ENCODE peak calls at places on chromosome 2, in ten cellular contexts. Y is MCF 10A; E is HCEC 1CT; F is activated CD4-positive, alpha-beta T cell treated with anti-CD3 and anti-CD28 coated beads, Interleukin-2, amount 50 U/mL, for 1 hour; C is activated gamma-delta T cell treated with Interleukin-2 at 50 U/mL for 16 hours; H is DND-41; K is NCI-H2029; X is putamen; V is stimulated activated naive CD8-positive, alpha-beta T cell treated with anti-CD3 and anti-CD28 coated beads, Interleukin-15, amount 100 ng/mL, for 72 hours; T is EL. L is an unnamed sample.

GRCh38 chr2:158501301-158501700 is 44.5 kb downstream of the PKP4 start:
- DNase-seq in C (no peak), H (no peak), Y (no peak), E (no peak), F (no peak), K (peak), X (peak), T (peak), V (no peak), L (no peak)

GRCh38 chr2:1855150-1855549 is 110.8 kb upstream of the PXDN start:
- DNase-seq in Y (no peak), H (no peak), C (no peak), T (no peak), E (no peak), V (no peak), F (no peak), X (peak), K (no peak), L (no peak)

GRCh38 chr2:128535928-128536327 is 217.3 kb upstream of the HS6ST1 start:
- DNase-seq in E (peak), C (no peak), V (no peak), T (peak), Y (peak), H (no peak), F (no peak), X (no peak), K (no peak), L (peak)

GRCh38 chr2:96527052-96527964 is 9.2 kb upstream of the ARID5A start:
- DNase-seq in F (peak), C (peak), K (no peak), E (no peak), Y (no peak), V (peak), X (no peak), H (peak), T (peak), L (no peak)

GRCh38 chr2:180893752-180894151 is 86.7 kb upstream of the UBE2E3 start:
- DNase-seq in V (no peak), T (no peak), K (no peak), E (no peak), F (no peak), Y (no peak), C (no peak), X (no peak), H (no peak), L (no peak)

GRCh38 chr2:159715451-159715850 is 3.1 kb downstream of the MARCHF7 start:
- DNase-seq in F (no peak), C (no peak), E (no peak), X (no peak), K (no peak), V (no peak), H (no peak), T (no peak), Y (no peak), L (no peak)

GRCh38 chr2:164739966-164740365 is 101.7 kb downstream of the COBLL1 start:
- DNase-seq in E (peak), K (no peak), C (no peak), T (peak), Y (peak), V (no peak), X (peak), F (no peak), H (no peak), L (peak)

GRCh38 chr2:20488782-20489181 is 41.9 kb downstream of the RHOB start:
- DNase-seq in H (no peak), X (no peak), Y (no peak), C (no peak), K (no peak), F (no peak), E (no peak), V (no peak), T (no peak), L (no peak)

GRCh38 chr2:236157815-236158498 is 10.2 kb downstream of the GBX2 start:
- DNase-seq in X (no peak), H (no peak), Y (no peak), V (no peak), T (no peak), K (no peak), F (no peak), C (no peak), E (no peak), L (no peak)

GRCh38 chr2:239548965-239549595 is 148.3 kb upstream of the HDAC4 start:
- DNase-seq in C (no peak), T (no peak), H (peak), E (no peak), Y (no peak), K (no peak), F (no peak), V (no peak), X (no peak), L (no peak)